ENCODE peak calls at places on chromosomes 16 and 17, in four cellular contexts. T is HAP-1; E is CD4-positive, CD25-positive, alpha-beta regulatory T cell; W is tibial artery. Q is an unnamed sample.

GRCh38 chr17:28634211-28634865 is 10.6 kb downstream of the BLTP2 start:
- DNase-seq in T (no peak), E (no peak), W (no peak), Q (no peak)

GRCh38 chr17:410674-411401 is 58.2 kb upstream of the RPH3AL start:
- DNase-seq in T (peak), E (peak), W (no peak), Q (no peak)

GRCh38 chr16:71387045-71387871 is 28.7 kb downstream of the CALB2 start:
- DNase-seq in T (no peak), E (no peak), W (no peak), Q (no peak)

GRCh38 chr16:67115649-67116048 is 5.9 kb downstream of the PHAF1 start:
- DNase-seq in T (no peak), E (no peak), W (no peak), Q (no peak)

GRCh38 chr16:30054959-30055553 is 10.5 kb upstream of the ALDOA start:
- DNase-seq in T (peak), E (peak), W (no peak), Q (no peak)

GRCh38 chr17:2707721-2708584 is 3.6 kb downstream of the CLUH start:
- DNase-seq in T (no peak), E (no peak), W (peak), Q (no peak)

GRCh38 chr16:68126395-68126794 is 41.2 kb downstream of the NFATC3 start:
- DNase-seq in T (no peak), E (no peak), W (no peak), Q (no peak)

GRCh38 chr17:45200701-45201100 is 21.0 kb upstream of the FMNL1 start:
- DNase-seq in T (no peak), E (no peak), W (peak), Q (no peak)

GRCh38 chr16:86680137-86680536 is 101.8 kb downstream of the FOXL1 start:
- DNase-seq in T (no peak), E (no peak), W (peak), Q (no peak)

GRCh38 chr17:56653877-56654276 is 60.4 kb downstream of the NOG start:
- DNase-seq in T (peak), E (peak), W (no peak), Q (no peak)

GRCh38 chr17:4980644-4981216 is 6.7 kb downstream of the CAMTA2 start:
- DNase-seq in T (peak), E (peak), W (no peak), Q (no peak)

GRCh38 chr16:52068447-52069074 is 478.4 kb downstream of the TOX3 start:
- DNase-seq in T (peak), E (no peak), W (no peak), Q (peak)

GRCh38 chr17:59401725-59402124 is 70.3 kb downstream of the YPEL2 start:
- DNase-seq in T (no peak), E (no peak), W (no peak), Q (no peak)

GRCh38 chr16:21302898-21303528 is 24.9 kb upstream of the CRYM start:
- DNase-seq in T (no peak), E (no peak), W (peak), Q (no peak)

GRCh38 chr16:49921791-49922456 is 66.0 kb upstream of the ZNF423 start:
- DNase-seq in T (peak), E (peak), W (peak), Q (peak)

GRCh38 chr17:75325827-75326586 is 36.8 kb upstream of the SLC25A19 start:
- DNase-seq in T (no peak), E (no peak), W (peak), Q (no peak)

GRCh38 chr16:15031596-15031995 is 24.3 kb downstream of the NTAN1 start:
- DNase-seq in T (no peak), E (no peak), W (no peak), Q (no peak)

GRCh38 chr17:81125573-81126081 is 39.7 kb upstream of the PVALEF start:
- DNase-seq in T (no peak), E (no peak), W (no peak), Q (no peak)

GRCh38 chr17:17506893-17507464 is 10.8 kb upstream of the RASD1 start:
- DNase-seq in T (no peak), E (no peak), W (no peak), Q (no peak)

GRCh38 chr17:72705905-72706395 is 386.5 kb downstream of the SLC39A11 start:
- DNase-seq in T (no peak), E (peak), W (no peak), Q (no peak)

GRCh38 chr16:29813644-29814562 is 1.9 kb downstream of the PRRT2 start:
- DNase-seq in T (no peak), E (no peak), W (no peak), Q (no peak)

GRCh38 chr17:79834575-79835469 is 4.4 kb downstream of the CBX4 start:
- DNase-seq in T (no peak), E (peak), W (no peak), Q (no peak)

GRCh38 chr17:17564896-17565295 is 26.6 kb downstream of the PEMT start:
- DNase-seq in T (no peak), E (no peak), W (no peak), Q (peak)

GRCh38 chr16:16009396-16009795 is 60.0 kb downstream of the ABCC1 start:
- DNase-seq in T (no peak), E (no peak), W (no peak), Q (no peak)

GRCh38 chr17:31512104-31512740 is 120.7 kb downstream of the RAB11FIP4 start:
- DNase-seq in T (no peak), E (no peak), W (no peak), Q (no peak)

GRCh38 chr17:75102385-75102821 is 7.4 kb upstream of the ARMC7 start:
- DNase-seq in T (peak), E (no peak), W (no peak), Q (no peak)

GRCh38 chr16:87832137-87832527 is 37.2 kb downstream of the SLC7A5 start:
- DNase-seq in T (no peak), E (no peak), W (no peak), Q (no peak)

GRCh38 chr16:82181456-82182185 is 11.6 kb upstream of the MPHOSPH6 start:
- DNase-seq in T (no peak), E (no peak), W (no peak), Q (no peak)

GRCh38 chr16:67263201-67263600 is 14.4 kb downstream of the SLC9A5 start:
- DNase-seq in T (no peak), E (no peak), W (peak), Q (no peak)

GRCh38 chr17:4497101-4497824 is 1.4 kb upstream of the SPNS2 start:
- DNase-seq in T (no peak), E (no peak), W (no peak), Q (no peak)

GRCh38 chr16:4702466-4702808 is 9.1 kb downstream of the NUDT16L1 start:
- DNase-seq in T (no peak), E (no peak), W (no peak), Q (no peak)

GRCh38 chr17:79047291-79047920 is 23.4 kb downstream of the C1QTNF1 start:
- DNase-seq in T (no peak), E (no peak), W (no peak), Q (no peak)

GRCh38 chr17:4806420-4806769 is 557 bp upstream of the PLD2 start:
- DNase-seq in T (peak), E (peak), W (no peak), Q (no peak)

GRCh38 chr16:28326881-28327610 is 34.7 kb downstream of the SBK1 start:
- DNase-seq in T (peak), E (peak), W (peak), Q (no peak)

GRCh38 chr17:48841395-48841831 is 10.6 kb downstream of the CALCOCO2 start:
- DNase-seq in T (no peak), E (peak), W (no peak), Q (no peak)

GRCh38 chr16:166375-167116 is 768 bp downstream of the HBM start:
- DNase-seq in T (no peak), E (peak), W (no peak), Q (no peak)

GRCh38 chr16:66460703-66461102 is 33.6 kb downstream of the BEAN1 start:
- DNase-seq in T (no peak), E (no peak), W (no peak), Q (no peak)

GRCh38 chr16:14669776-14670175 is 24.3 kb downstream of the PLA2G10 start:
- DNase-seq in T (no peak), E (no peak), W (no peak), Q (no peak)

GRCh38 chr17:40038882-40039513 is 15.2 kb downstream of the MED24 start:
- DNase-seq in T (no peak), E (no peak), W (peak), Q (no peak)

GRCh38 chr16:75011634-75012307 is 12.9 kb downstream of the ZNRF1 start:
- DNase-seq in T (no peak), E (peak), W (peak), Q (no peak)

GRCh38 chr17:69358688-69359596 is 32.0 kb upstream of the ABCA5 start:
- DNase-seq in T (no peak), E (peak), W (no peak), Q (peak)
- H3K4me3 ChIP-seq in T (no peak), E (no peak), W (no peak), Q (no peak)

DNA sequence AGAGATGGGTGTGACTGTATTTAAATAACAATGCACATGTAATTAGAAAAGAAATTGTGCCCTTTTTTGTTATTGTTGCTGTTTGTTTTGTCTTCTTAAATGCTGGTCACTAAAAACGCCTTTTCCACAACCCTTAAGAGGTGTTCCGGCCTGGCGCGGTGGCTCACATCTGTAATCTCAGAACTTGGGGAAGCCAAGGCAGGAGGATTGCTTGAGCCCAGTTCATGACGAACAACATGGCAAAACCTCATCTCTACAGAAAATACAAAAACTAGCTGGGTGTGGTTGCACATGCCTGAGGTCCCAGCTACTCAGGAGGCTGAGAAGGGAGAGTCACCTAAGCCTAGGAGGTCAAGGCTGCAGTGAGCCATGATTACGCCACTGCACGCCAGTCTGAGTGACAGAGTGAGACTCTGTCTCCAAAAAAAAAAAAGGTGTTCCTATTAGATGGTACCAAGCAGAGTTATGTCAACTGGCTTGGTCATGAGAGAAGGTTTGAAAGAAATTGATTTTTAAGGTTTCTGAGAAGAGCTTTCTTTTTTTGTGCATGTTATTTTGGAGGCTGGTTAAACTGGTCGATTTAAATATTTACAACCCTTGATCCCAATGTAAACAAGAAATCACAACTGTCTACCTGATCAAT is 23.5 kb upstream of the RFFL start:
- DNase-seq in T (peak), E (no peak), W (no peak), Q (no peak)
- H3K4me3 ChIP-seq in T (peak), E (peak), W (peak), Q (no peak)

DNA sequence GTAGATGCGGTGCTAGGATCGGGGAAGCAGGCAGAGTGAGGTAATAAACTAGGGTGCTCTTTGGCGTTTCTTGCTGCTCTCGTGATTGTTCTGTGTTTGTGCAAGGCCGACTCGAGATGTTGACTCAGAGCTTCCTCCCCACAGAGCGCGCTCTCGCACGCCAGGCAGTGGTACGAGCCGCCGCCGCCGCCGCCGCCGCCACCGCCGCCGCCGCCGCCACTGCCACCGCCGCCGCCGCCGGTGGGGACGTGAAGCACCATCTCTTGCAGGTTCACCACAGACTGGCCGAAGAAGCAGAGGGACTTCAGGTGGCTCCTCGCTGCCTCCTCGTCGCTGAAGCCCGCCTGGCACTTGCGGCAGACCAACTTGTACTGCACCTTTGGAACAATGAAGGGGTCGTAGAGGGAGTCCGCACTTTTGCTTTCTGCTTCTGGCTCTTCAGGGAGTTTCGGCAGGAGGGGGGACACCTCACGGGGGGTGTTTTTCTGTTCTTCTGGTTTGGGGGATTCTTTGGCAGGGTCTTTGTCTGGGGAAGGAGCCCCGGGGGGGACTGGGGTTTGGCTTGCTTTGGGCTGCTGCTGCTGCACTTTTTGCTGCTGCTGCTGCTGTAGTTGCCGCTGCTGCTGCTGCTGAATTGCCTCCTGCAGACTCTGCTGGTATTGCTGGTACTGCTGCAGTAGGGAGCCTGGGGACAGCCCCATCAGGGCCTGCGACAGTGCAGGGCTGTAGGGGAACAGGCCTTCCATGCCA is 260.2 kb downstream of the ZFHX3 start:
- DNase-seq in T (no peak), E (peak), W (peak), Q (no peak)
- H3K4me3 ChIP-seq in T (peak), E (peak), W (peak), Q (peak)

GRCh38 chr17:13750783-13751484 is 149.2 kb upstream of the HS3ST3A1 start:
- DNase-seq in T (no peak), E (no peak), W (no peak), Q (peak)
- H3K4me3 ChIP-seq in T (no peak), E (no peak), W (no peak), Q (no peak)

DNA sequence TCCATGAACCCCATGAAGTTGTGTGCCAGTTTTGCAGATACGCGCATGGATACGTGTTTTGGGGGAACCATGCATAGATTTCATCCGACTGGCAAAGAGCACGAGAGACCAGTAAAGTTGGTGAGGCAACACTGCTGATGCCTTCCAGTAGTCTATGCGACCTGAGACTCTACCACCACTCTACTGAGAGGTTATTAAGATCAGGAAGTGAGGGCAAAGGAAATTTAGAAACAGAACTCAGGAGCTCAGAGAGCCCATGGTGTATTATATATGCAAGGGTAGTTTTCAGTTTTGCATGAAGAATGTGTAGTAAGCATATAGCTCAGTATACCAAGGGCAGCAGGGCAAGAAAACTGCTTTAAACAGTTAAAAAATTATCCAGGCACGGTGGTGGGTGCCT is 4.2 kb downstream of the SLX4 start:
- DNase-seq in T (no peak), E (no peak), W (no peak), Q (no peak)
- H3K4me3 ChIP-seq in T (no peak), E (no peak), W (no peak), Q (no peak)

DNA sequence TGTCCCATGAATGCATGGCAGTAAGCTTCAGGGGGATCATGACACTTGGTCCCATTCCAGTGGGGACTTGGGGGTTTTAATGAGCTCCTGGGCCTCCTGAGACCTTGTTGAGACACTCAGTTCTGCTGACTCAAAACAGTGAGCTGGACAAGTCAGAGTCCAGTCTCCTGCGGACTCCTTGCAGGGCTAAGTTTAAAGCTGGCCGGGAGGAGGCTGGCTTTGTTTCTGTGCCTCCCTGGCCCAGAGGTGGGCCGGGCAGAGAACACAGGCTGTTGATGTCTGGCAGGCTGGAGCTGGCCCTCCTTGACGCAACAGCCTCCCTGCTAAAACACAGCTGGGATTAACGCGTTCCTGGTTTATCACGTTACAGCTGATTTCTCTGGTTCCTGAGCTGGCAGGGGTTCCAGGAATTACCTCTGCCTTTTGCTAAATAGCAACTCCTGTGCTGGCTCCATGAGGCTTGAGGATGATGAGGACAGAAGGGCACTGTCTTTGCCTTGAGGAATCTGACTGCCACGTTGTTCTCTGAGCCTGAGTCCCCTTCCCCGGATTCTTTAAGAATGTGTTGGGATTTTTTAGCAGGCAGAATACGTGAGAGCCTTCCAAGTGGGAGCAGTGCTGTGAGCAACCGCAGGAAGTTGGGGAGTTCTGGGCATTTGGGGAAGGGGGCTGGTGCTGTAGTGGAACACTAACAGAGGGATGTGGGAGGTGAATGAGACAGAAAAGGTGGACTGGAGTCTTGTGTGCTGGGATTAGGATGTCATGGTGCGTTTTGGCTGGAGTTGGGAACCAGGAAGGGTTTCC is 2.0 kb downstream of the GPT2 start:
- DNase-seq in T (no peak), E (no peak), W (no peak), Q (no peak)
- H3K4me3 ChIP-seq in T (peak), E (no peak), W (no peak), Q (no peak)

DNA sequence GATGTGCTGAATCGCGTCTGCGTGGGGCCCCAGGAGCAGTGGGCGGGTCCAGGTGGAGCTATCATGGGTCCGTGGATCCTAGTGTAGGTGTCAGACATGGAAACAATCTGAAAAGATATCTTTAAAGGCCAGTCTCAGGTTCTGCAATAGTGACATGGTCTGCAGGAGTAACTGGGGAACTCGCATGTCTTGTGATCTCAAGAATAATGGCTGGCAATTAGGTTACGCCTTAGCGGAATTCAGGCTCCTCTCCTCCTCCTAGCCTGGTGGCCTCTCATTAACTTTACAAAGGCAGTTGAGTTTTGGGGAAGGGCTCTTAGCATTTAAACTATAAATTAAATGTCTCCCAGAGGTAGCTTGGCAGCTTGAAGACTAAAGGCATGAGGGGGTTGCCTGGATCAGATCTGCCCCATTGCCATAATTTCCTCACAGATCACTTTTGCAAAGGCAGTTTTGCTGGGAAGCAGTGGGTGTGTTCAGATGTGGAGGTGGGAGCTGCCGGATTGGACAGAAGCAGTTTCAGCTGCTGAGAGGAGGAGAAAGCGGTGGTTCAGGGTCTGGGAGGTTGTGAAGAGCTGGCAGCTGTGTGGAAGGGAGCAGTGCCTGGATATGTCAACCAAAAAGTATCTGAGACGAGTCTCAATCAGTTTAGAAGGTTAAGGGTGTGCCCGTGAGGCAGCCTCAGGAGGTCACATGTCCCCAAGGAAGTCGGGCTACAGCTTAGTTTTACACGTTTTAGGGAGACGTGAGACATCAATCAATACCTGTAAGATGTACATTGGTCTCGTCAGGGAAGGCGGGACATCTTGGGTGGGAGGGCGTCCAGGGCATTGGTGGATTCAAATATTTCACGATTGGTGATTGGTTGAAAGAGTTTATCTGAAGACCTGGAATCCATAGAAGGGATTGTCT is 2.7 kb downstream of the TBCD start:
- DNase-seq in T (peak), E (peak), W (no peak), Q (no peak)
- H3K4me3 ChIP-seq in T (peak), E (no peak), W (no peak), Q (no peak)

Q was measured in iPS DF 6.9.